ENCODE peak calls at places on chromosomes 11 and 22, in four cellular contexts. One of them, this sample, is unnamed.

GRCh38 chr11:72338741-72339140 is 94.8 kb upstream of the PHOX2A start:
- DNase-seq in left ventricle myocardium superior: no peak
- DNase-seq in SK-MEL-5: no peak
- DNase-seq in CD4-positive, alpha-beta memory T cell: no peak
- DNase-seq in this sample: no peak

GRCh38 chr22:23119492-23120414 is 22.0 kb downstream of the RSPH14 start:
- DNase-seq in left ventricle myocardium superior: no peak
- DNase-seq in SK-MEL-5: no peak
- DNase-seq in CD4-positive, alpha-beta memory T cell: peak
- DNase-seq in this sample: no peak

GRCh38 chr11:74650498-74650897 is 58.1 kb downstream of the POLD3 start:
- DNase-seq in left ventricle myocardium superior: peak
- DNase-seq in SK-MEL-5: no peak
- DNase-seq in CD4-positive, alpha-beta memory T cell: no peak
- DNase-seq in this sample: peak

GRCh38 chr11:32838505-32839274 is 9.0 kb downstream of the PRRG4 start:
- DNase-seq in left ventricle myocardium superior: no peak
- DNase-seq in SK-MEL-5: no peak
- DNase-seq in CD4-positive, alpha-beta memory T cell: no peak
- DNase-seq in this sample: no peak

GRCh38 chr11:85663080-85663729 is 1.7 kb downstream of the CREBZF start:
- DNase-seq in left ventricle myocardium superior: no peak
- DNase-seq in SK-MEL-5: no peak
- DNase-seq in CD4-positive, alpha-beta memory T cell: peak
- DNase-seq in this sample: no peak

GRCh38 chr11:129410561-129410960 is 34.9 kb downstream of the BARX2 start:
- DNase-seq in left ventricle myocardium superior: no peak
- DNase-seq in SK-MEL-5: no peak
- DNase-seq in CD4-positive, alpha-beta memory T cell: no peak
- DNase-seq in this sample: no peak

GRCh38 chr11:64355078-64355940 is 3.7 kb upstream of the RPS6KA4 start:
- DNase-seq in left ventricle myocardium superior: peak
- DNase-seq in SK-MEL-5: peak
- DNase-seq in CD4-positive, alpha-beta memory T cell: no peak
- DNase-seq in this sample: peak

GRCh38 chr11:56543739-56544138 is 682 bp upstream of the OR5M11 start:
- DNase-seq in left ventricle myocardium superior: no peak
- DNase-seq in SK-MEL-5: no peak
- DNase-seq in CD4-positive, alpha-beta memory T cell: no peak
- DNase-seq in this sample: no peak

GRCh38 chr22:40595497-40596234 is 40.9 kb downstream of the MRTFA start:
- DNase-seq in left ventricle myocardium superior: no peak
- DNase-seq in SK-MEL-5: peak
- DNase-seq in CD4-positive, alpha-beta memory T cell: no peak
- DNase-seq in this sample: no peak

GRCh38 chr11:16157327-16157726 is 199.0 kb downstream of the SOX6 start:
- DNase-seq in left ventricle myocardium superior: no peak
- DNase-seq in SK-MEL-5: no peak
- DNase-seq in CD4-positive, alpha-beta memory T cell: no peak
- DNase-seq in this sample: no peak

GRCh38 chr22:42792909-42793847 is 63.9 kb downstream of the ARFGAP3 start:
- DNase-seq in left ventricle myocardium superior: peak
- DNase-seq in SK-MEL-5: no peak
- DNase-seq in CD4-positive, alpha-beta memory T cell: no peak
- DNase-seq in this sample: peak

GRCh38 chr22:41925783-41926460 is 684 bp downstream of the TNFRSF13C start:
- DNase-seq in left ventricle myocardium superior: peak
- DNase-seq in SK-MEL-5: peak
- DNase-seq in CD4-positive, alpha-beta memory T cell: peak
- DNase-seq in this sample: peak

GRCh38 chr22:24088796-24089195 is 77.7 kb downstream of the CABIN1 start:
- DNase-seq in left ventricle myocardium superior: no peak
- DNase-seq in SK-MEL-5: no peak
- DNase-seq in CD4-positive, alpha-beta memory T cell: no peak
- DNase-seq in this sample: no peak

GRCh38 chr11:102807921-102808320 is 10.0 kb upstream of the MMP1 start:
- DNase-seq in left ventricle myocardium superior: no peak
- DNase-seq in SK-MEL-5: no peak
- DNase-seq in CD4-positive, alpha-beta memory T cell: no peak
- DNase-seq in this sample: no peak

GRCh38 chr11:19952101-19952605 is 208.1 kb downstream of the DBX1 start:
- DNase-seq in left ventricle myocardium superior: no peak
- DNase-seq in SK-MEL-5: no peak
- DNase-seq in CD4-positive, alpha-beta memory T cell: no peak
- DNase-seq in this sample: no peak

GRCh38 chr11:79441159-79441875 is 487 bp upstream of the TENM4 start:
- DNase-seq in left ventricle myocardium superior: no peak
- DNase-seq in SK-MEL-5: no peak
- DNase-seq in CD4-positive, alpha-beta memory T cell: no peak
- DNase-seq in this sample: no peak

GRCh38 chr11:125923012-125923579 is 18.8 kb downstream of the DDX25 start:
- DNase-seq in left ventricle myocardium superior: no peak
- DNase-seq in SK-MEL-5: peak
- DNase-seq in CD4-positive, alpha-beta memory T cell: peak
- DNase-seq in this sample: peak

GRCh38 chr22:49632199-49633009 is 195.3 kb downstream of the BRD1 start:
- DNase-seq in left ventricle myocardium superior: peak
- DNase-seq in SK-MEL-5: peak
- DNase-seq in CD4-positive, alpha-beta memory T cell: no peak
- DNase-seq in this sample: peak

GRCh38 chr22:31223786-31224191 is 11.7 kb downstream of the LIMK2 start:
- DNase-seq in left ventricle myocardium superior: no peak
- DNase-seq in SK-MEL-5: peak
- DNase-seq in CD4-positive, alpha-beta memory T cell: no peak
- DNase-seq in this sample: no peak

GRCh38 chr11:59097113-59097708 is 9.8 kb upstream of the FAM111B start:
- DNase-seq in left ventricle myocardium superior: peak
- DNase-seq in SK-MEL-5: peak
- DNase-seq in CD4-positive, alpha-beta memory T cell: peak
- DNase-seq in this sample: peak